ENCODE peak calls at places on chromosomes 7 and 10, in five cellular contexts. O, F, Q, I and Z are unnamed samples.
A peak's percentile ranks its signal among the peaks of the same experiment; 100 is the strongest.

GRCh38 chr10:75514830-75515229 is 83.4 kb downstream of the LRMDA start:
- DNase-seq in Q (no peak), O (no peak), F (no peak), I (no peak), Z (no peak)

GRCh38 chr7:135330088-135330487 is 96.5 kb downstream of the STRA8 start:
- DNase-seq in O (no peak), Q (no peak), F (no peak), I (no peak), Z (no peak)

GRCh38 chr10:43202224-43202656 is 64.0 kb downstream of the CSGALNACT2 start:
- DNase-seq in O (peak; percentile 88), I (no peak), F (peak; percentile 38), Q (peak; percentile 26), Z (no peak)

GRCh38 chr10:84818956-84819355 is 490.6 kb downstream of the CCSER2 start:
- DNase-seq in Q (no peak), O (no peak), I (no peak), F (no peak), Z (no peak)

GRCh38 chr10:88165849-88166271 is 302.4 kb downstream of the PTEN start:
- DNase-seq in Q (no peak), O (no peak), F (no peak), I (peak; percentile 36), Z (no peak)

GRCh38 chr10:107492389-107492788 is 327.9 kb upstream of the SORCS1 start:
- DNase-seq in Q (no peak), O (no peak), F (no peak), I (no peak), Z (no peak)

GRCh38 chr7:2641406-2642393 is 9.9 kb downstream of the TTYH3 start:
- DNase-seq in Q (peak; percentile 94), I (peak; percentile 97), O (peak; percentile 90), F (peak; percentile 92), Z (no peak)

GRCh38 chr7:124722292-124722691 is 43.3 kb downstream of the GPR37 start:
- DNase-seq in O (no peak), I (peak; percentile 74), F (no peak), Q (no peak), Z (no peak)

GRCh38 chr7:94062372-94062771 is 58.2 kb upstream of the BET1 start:
- DNase-seq in O (no peak), Q (no peak), F (no peak), I (peak; percentile 47), Z (no peak)

GRCh38 chr10:97771055-97771811 is 566 bp downstream of the SFRP5 start:
- DNase-seq in O (no peak), I (peak; percentile 15), Q (no peak), F (no peak), Z (no peak)

GRCh38 chr7:19112290-19113000 is 5.0 kb downstream of the TWIST1 start:
- DNase-seq in Q (no peak), F (no peak), O (peak; percentile 54), I (peak; percentile 57), Z (no peak)

GRCh38 chr7:37230221-37230620 is 218.4 kb downstream of the ELMO1 start:
- DNase-seq in F (no peak), Q (no peak), O (no peak), I (no peak), Z (no peak)

GRCh38 chr10:66940950-66941349 is 15.1 kb downstream of the LRRTM3 start:
- DNase-seq in I (no peak), O (no peak), F (no peak), Q (no peak), Z (no peak)

GRCh38 chr10:6514844-6515780 is 65.0 kb downstream of the PRKCQ start:
- DNase-seq in F (no peak), I (no peak), Q (no peak), O (no peak), Z (no peak)

GRCh38 chr7:28316489-28316888 is 95.8 kb upstream of the CREB5 start:
- DNase-seq in O (no peak), Q (no peak), I (peak; percentile 86), F (no peak), Z (no peak)

GRCh38 chr10:78952018-78952417 is 116.7 kb upstream of the ZMIZ1 start:
- DNase-seq in O (no peak), F (no peak), I (peak; percentile 46), Q (no peak), Z (no peak)

GRCh38 chr7:69992938-69993337 is 394.7 kb downstream of the AUTS2 start:
- DNase-seq in Q (no peak), F (no peak), I (no peak), O (no peak), Z (no peak)

GRCh38 chr7:105224884-105225651 is 163.7 kb downstream of the SRPK2 start:
- DNase-seq in I (peak; percentile 95), F (no peak), Q (no peak), O (no peak), Z (no peak)

GRCh38 chr7:70285854-70286253 is 687.6 kb downstream of the AUTS2 start:
- DNase-seq in F (no peak), O (no peak), I (no peak), Q (no peak), Z (no peak)

GRCh38 chr7:135575296-135575695 is 17.6 kb downstream of the NUP205 start:
- DNase-seq in O (no peak), F (no peak), I (no peak), Q (no peak), Z (no peak)

GRCh38 chr10:132422169-132422691 is 25.2 kb downstream of the PWWP2B start:
- DNase-seq in O (peak; percentile 92), I (no peak), Q (no peak), F (no peak), Z (no peak)

GRCh38 chr10:14025790-14026189 is 304.9 kb downstream of the FRMD4A start:
- DNase-seq in F (no peak), I (no peak), Q (no peak), O (no peak), Z (no peak)

GRCh38 chr7:73521636-73522080 is 435 bp downstream of the BAZ1B start:
- DNase-seq in O (no peak), I (peak; percentile 20), F (no peak), Q (peak; percentile 61), Z (no peak)

GRCh38 chr7:23680417-23681405 is 712 bp downstream of the FAM221A start:
- DNase-seq in I (peak; percentile 62), O (peak; percentile 87), Q (peak; percentile 82), F (peak; percentile 53), Z (no peak)

GRCh38 chr10:5565671-5566581 is 41.2 kb downstream of the CALML3 start:
- DNase-seq in I (peak; percentile 84), O (peak; percentile 65), Q (peak; percentile 3), F (peak; percentile 20), Z (no peak)

GRCh38 chr7:46207931-46208634 is 287.0 kb upstream of the IGFBP3 start:
- DNase-seq in I (no peak), Q (peak; percentile 46), F (no peak), O (no peak), Z (peak; percentile 83)

GRCh38 chr7:3294432-3295100 is 6.5 kb upstream of the SDK1 start:
- DNase-seq in F (no peak), O (no peak), Q (peak; percentile 79), I (no peak), Z (no peak)

GRCh38 chr10:28734940-28735759 is 57.8 kb downstream of the BAMBI start:
- DNase-seq in Q (no peak), I (peak; percentile 96), O (no peak), F (no peak), Z (no peak)

GRCh38 chr10:86665868-86666267 is 2.4 kb upstream of the LDB3 start:
- DNase-seq in Q (no peak), F (no peak), O (no peak), I (no peak), Z (no peak)

GRCh38 chr10:35056686-35057085 is 33.5 kb downstream of the CUL2 start:
- DNase-seq in F (no peak), O (no peak), I (no peak), Q (no peak), Z (no peak)
- H3K27ac ChIP-seq in F (no peak overlapping the region), O (peak overlapping the region; percentile 41), I (no peak overlapping the region), Q (no peak overlapping the region), Z (no peak overlapping the region)

GRCh38 chr7:35648367-35648766 is 46.6 kb downstream of the HERPUD2 start:
- DNase-seq in F (no peak), O (no peak), Q (no peak), I (no peak), Z (no peak)

GRCh38 chr7:35649711-35650110 is 45.2 kb downstream of the HERPUD2 start:
- DNase-seq in I (no peak), F (no peak), Q (no peak), O (no peak), Z (no peak)

GRCh38 chr7:35647171-35647574 is 47.8 kb downstream of the HERPUD2 start:
- DNase-seq in O (no peak), I (peak; percentile 36), F (no peak), Q (no peak), Z (no peak)

GRCh38 chr7:35650751-35651150 is 44.2 kb downstream of the HERPUD2 start:
- DNase-seq in O (peak; percentile 47), F (no peak), I (no peak), Q (no peak), Z (no peak)

GRCh38 chr7:35652124-35652523 is 42.8 kb downstream of the HERPUD2 start:
- DNase-seq in I (no peak), F (no peak), O (peak; percentile 56), Q (no peak), Z (no peak)
- H3K9me3 ChIP-seq in I (no peaks in the 10 kb centered on the region), F (no peaks in the 10 kb centered on the region), O (peaks cover 9% of the 10 kb centered on the region), Q (no peaks in the 10 kb centered on the region), Z (no peaks in the 10 kb centered on the region)

GRCh38 chr7:100612730-100613446 is 548 bp downstream of the MOSPD3 start:
- DNase-seq in I (no peak), O (no peak), Q (no peak), F (no peak), Z (no peak)

GRCh38 chr7:100614308-100614861 is 2.0 kb downstream of the MOSPD3 start:
- DNase-seq in F (no peak), I (no peak), Q (no peak), O (no peak), Z (no peak)

GRCh38 chr7:100613447-100614185 is 1.3 kb downstream of the MOSPD3 start:
- DNase-seq in F (no peak), O (no peak), I (no peak), Q (no peak), Z (no peak)

GRCh38 chr7:100607111-100607510 is 4.9 kb downstream of the PCOLCE start:
- DNase-seq in O (no peak), F (no peak), Q (no peak), I (peak; percentile 32), Z (no peak)

DNA sequence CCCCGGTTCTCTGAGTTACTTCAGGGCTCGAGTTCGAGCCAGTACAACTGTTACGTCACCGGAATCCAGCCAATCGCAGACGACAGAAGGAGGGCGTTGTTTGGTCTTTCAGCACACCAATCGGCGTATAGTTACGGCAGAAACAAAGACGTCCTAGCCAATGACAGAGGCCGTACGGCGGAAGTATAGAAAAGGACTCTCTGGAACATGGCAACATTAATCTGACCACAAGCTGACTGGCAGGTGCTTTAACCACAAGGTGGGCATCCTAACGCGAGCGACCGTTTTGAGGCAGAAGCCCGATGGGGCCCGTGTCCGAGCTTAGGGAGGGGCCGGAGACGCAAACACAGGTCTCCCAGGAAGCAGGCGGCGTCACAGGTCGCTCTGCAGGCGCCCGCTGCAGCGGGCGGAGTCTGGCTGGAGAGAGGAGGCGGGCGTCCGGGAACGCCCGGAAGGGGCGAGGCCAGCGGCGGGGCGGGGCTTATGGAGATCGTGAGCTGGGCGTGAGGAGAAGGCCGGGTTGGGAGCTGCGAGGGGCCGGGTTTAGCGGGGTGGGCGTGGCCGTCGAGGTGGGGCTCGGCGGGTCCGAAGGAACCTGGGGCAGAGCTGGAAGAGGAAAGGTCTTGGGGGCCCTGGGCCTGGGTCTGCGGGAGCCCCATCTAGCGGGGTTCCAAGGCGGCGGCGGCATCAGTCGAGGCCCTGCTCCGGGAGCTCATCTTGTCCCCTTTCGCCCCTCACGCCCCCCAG is at the start of gene MOSPD3:
- DNase-seq in I (peak; percentile 99), F (peak; percentile 99), Q (peak; percentile 99), O (peak; percentile 100), Z (peak; percentile 99)
- TF ChIP-seq POLR2A in I (peak; percentile 50), F (peak; percentile 58), Q (peak; percentile 8), O (peak; percentile 77), Z (peak; percentile 36)

GRCh38 chr10:112955736-112956421 is 5.8 kb downstream of the TCF7L2 start:
- DNase-seq in O (no peak), Q (no peak), I (peak; percentile 88), F (no peak), Z (no peak)
- H3K27ac ChIP-seq in O (peak overlapping the region; percentile 57), Q (peak overlapping the region; percentile 57), I (peak overlapping the region; percentile 68), F (no peak overlapping the region), Z (peak overlapping the region; percentile 61)